ENCODE peak calls at places on chromosomes 3 and 15, in nine cellular contexts. O is fibroblast of the aortic adventitia, C is spleen, W is HFF-Myc, K is upper lobe of right lung, X is adrenal gland, J is thoracic aorta, P is esophagus squamous epithelium, Y is colonic mucosa. Z is an unnamed sample.

GRCh38 chr15:67967871-67968423 is 86.2 kb upstream of the PIAS1 start:
- DNase-seq in O (peak), C (peak), W (no peak), K (peak), X (peak), J (peak), P (no peak), Y (peak), Z (no peak)

GRCh38 chr3:184710870-184711365 is 946 bp downstream of the MAGEF1 start:
- DNase-seq in O (peak), C (no peak), W (no peak), K (no peak), X (peak), J (no peak), P (no peak), Y (peak), Z (no peak)

GRCh38 chr15:43133429-43134156 is at the start of gene TMEM62:
- DNase-seq in O (peak), C (peak), W (peak), K (peak), X (peak), J (peak), P (peak), Y (peak), Z (peak)

GRCh38 chr15:63405159-63405558 is 23.5 kb upstream of the CA12 start:
- DNase-seq in O (no peak), C (no peak), W (no peak), K (no peak), X (no peak), J (no peak), P (no peak), Y (no peak), Z (no peak)

GRCh38 chr3:183094711-183095110 is 4.6 kb downstream of the MCCC1 start:
- DNase-seq in O (no peak), C (no peak), W (no peak), K (no peak), X (no peak), J (no peak), P (no peak), Y (no peak), Z (peak)

GRCh38 chr15:72306211-72306785 is 13.7 kb downstream of the CELF6 start:
- DNase-seq in O (peak), C (no peak), W (no peak), K (no peak), X (no peak), J (no peak), P (no peak), Y (no peak), Z (no peak)

GRCh38 chr3:109336272-109336957 is 931 bp downstream of the DPPA4 start:
- DNase-seq in O (peak), C (no peak), W (no peak), K (no peak), X (no peak), J (no peak), P (no peak), Y (no peak), Z (no peak)

GRCh38 chr15:86444527-86444926 is 364.9 kb downstream of the AGBL1 start:
- DNase-seq in O (no peak), C (no peak), W (no peak), K (no peak), X (no peak), J (no peak), P (no peak), Y (no peak), Z (no peak)

GRCh38 chr3:69838696-69839515 is 99.6 kb downstream of the MITF start:
- DNase-seq in O (no peak), C (no peak), W (no peak), K (no peak), X (no peak), J (no peak), P (no peak), Y (no peak), Z (no peak)

GRCh38 chr15:58340176-58340575 is 91.6 kb upstream of the LIPC start:
- DNase-seq in O (peak), C (no peak), W (no peak), K (no peak), X (no peak), J (no peak), P (no peak), Y (no peak), Z (no peak)

GRCh38 chr3:105827959-105828358 is 40.9 kb downstream of the CBLB start:
- DNase-seq in O (peak), C (no peak), W (peak), K (no peak), X (peak), J (no peak), P (no peak), Y (peak), Z (no peak)

GRCh38 chr3:138271189-138271794 is 58.4 kb downstream of the NME9 start:
- DNase-seq in O (no peak), C (no peak), W (no peak), K (no peak), X (no peak), J (no peak), P (no peak), Y (no peak), Z (no peak)

GRCh38 chr15:40506964-40507571 is 36.3 kb downstream of the CHST14 start:
- DNase-seq in O (peak), C (peak), W (no peak), K (peak), X (peak), J (no peak), P (no peak), Y (peak), Z (no peak)

GRCh38 chr3:154956815-154957214 is 123.3 kb upstream of the MME start:
- DNase-seq in O (peak), C (no peak), W (no peak), K (no peak), X (no peak), J (no peak), P (no peak), Y (no peak), Z (no peak)

GRCh38 chr3:125960456-125961288 is 8.3 kb upstream of the ROPN1B start:
- DNase-seq in O (no peak), C (no peak), W (no peak), K (peak), X (no peak), J (no peak), P (no peak), Y (no peak), Z (no peak)

GRCh38 chr3:125959317-125960065 is 9.5 kb upstream of the ROPN1B start:
- DNase-seq in O (no peak), C (no peak), W (no peak), K (peak), X (no peak), J (no peak), P (no peak), Y (no peak), Z (no peak)

GRCh38 chr3:125957674-125958510 is 11.1 kb upstream of the ROPN1B start:
- DNase-seq in O (no peak), C (no peak), W (no peak), K (no peak), X (no peak), J (no peak), P (no peak), Y (no peak), Z (no peak)

GRCh38 chr3:125960066-125960424 is 8.9 kb upstream of the ROPN1B start:
- DNase-seq in O (no peak), C (no peak), W (no peak), K (no peak), X (no peak), J (no peak), P (no peak), Y (no peak), Z (no peak)

GRCh38 chr3:125958511-125959316 is 10.3 kb upstream of the ROPN1B start:
- DNase-seq in O (no peak), C (no peak), W (no peak), K (peak), X (no peak), J (no peak), P (no peak), Y (no peak), Z (no peak)
- H3K4me3 ChIP-seq in O (no peak), C (peak), W (no peak), K (no peak), X (no peak), J (no peak), P (peak), Y (no peak), Z (no peak)

DNA sequence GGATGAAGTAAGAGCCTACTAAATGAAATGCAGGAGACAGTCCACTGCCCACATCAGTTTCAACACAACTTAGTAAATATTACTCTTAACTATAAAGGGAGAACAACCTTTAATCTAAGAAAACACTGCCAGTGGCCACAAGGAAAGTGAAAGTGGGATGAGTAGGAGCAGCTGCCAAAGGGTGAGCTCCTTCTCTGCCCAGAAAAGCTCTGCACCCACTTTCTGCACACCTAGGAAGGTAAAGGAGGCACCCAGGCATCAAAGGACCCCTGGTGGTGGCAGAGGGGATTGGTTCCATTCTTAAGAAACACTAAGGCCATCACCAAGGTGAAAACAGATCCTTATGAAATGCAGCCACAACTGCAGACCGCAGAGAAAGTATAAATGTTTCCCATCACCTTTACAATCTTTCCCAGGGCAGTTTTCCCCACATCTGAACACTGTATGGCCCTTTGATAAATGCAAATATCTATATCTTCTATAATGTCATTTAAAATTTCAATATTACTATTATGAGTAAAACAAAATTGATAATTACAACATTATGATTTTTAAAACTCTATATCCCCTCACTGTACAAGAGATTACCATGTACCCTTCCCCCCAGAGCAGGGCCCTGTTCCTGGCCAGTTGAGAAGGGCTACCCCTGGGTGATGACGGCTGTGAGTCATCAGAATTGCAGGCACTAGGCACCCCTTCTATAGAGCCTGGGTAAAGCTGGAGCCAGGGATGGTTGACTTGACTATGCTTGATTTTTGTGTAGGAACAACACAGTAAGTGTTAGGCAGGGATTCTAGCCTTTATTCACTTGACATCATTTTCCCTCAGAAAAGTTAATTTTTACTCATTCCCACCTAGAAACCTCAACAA is 92.0 kb downstream of the SNRK start:
- DNase-seq in O (peak), C (peak), W (no peak), K (no peak), X (no peak), J (no peak), P (no peak), Y (peak), Z (no peak)
- TF ChIP-seq CTCF in O (peak), C (peak), W (peak), K (peak), X (peak), J (peak), P (peak), Y (peak), Z (peak)

GRCh38 chr3:51942603-51943450 is 664 bp downstream of the PARP3 start:
- DNase-seq in O (peak), C (peak), W (no peak), K (peak), X (peak), J (no peak), P (no peak), Y (peak), Z (no peak)

GRCh38 chr3:51940648-51941421 is 869 bp downstream of the RRP9 start:
- DNase-seq in O (peak), C (peak), W (no peak), K (peak), X (no peak), J (no peak), P (no peak), Y (peak), Z (no peak)

GRCh38 chr3:51941447-51941797 is 282 bp downstream of the RRP9 start:
- DNase-seq in O (no peak), C (no peak), W (no peak), K (no peak), X (no peak), J (no peak), P (no peak), Y (no peak), Z (no peak)

GRCh38 chr3:51943451-51944391 is 1.6 kb downstream of the PARP3 start:
- DNase-seq in O (no peak), C (peak), W (no peak), K (peak), X (no peak), J (no peak), P (no peak), Y (no peak), Z (no peak)

GRCh38 chr3:51941798-51942602 is at the start of the genes PARP3 and RRP9:
- DNase-seq in O (peak), C (peak), W (peak), K (peak), X (peak), J (peak), P (peak), Y (peak), Z (peak)
- H3K4me3 ChIP-seq in O (peak), C (peak), W (peak), K (peak), X (peak), J (peak), P (peak), Y (peak), Z (peak)

GRCh38 chr3:190701096-190701532 is 161.4 kb downstream of the GMNC start:
- DNase-seq in O (peak), C (no peak), W (peak), K (no peak), X (peak), J (no peak), P (no peak), Y (peak), Z (peak)
- TF ChIP-seq CTCF in O (peak), C (peak), W (peak), K (peak), X (peak), J (peak), P (peak), Y (peak), Z (peak)

GRCh38 chr3:196640501-196640968 is 1.0 kb downstream of the NRROS start:
- DNase-seq in O (no peak), C (no peak), W (no peak), K (peak), X (no peak), J (no peak), P (no peak), Y (no peak), Z (no peak)
- H3K4me3 ChIP-seq in O (no peak), C (peak), W (peak), K (peak), X (peak), J (peak), P (peak), Y (peak), Z (no peak)

DNA sequence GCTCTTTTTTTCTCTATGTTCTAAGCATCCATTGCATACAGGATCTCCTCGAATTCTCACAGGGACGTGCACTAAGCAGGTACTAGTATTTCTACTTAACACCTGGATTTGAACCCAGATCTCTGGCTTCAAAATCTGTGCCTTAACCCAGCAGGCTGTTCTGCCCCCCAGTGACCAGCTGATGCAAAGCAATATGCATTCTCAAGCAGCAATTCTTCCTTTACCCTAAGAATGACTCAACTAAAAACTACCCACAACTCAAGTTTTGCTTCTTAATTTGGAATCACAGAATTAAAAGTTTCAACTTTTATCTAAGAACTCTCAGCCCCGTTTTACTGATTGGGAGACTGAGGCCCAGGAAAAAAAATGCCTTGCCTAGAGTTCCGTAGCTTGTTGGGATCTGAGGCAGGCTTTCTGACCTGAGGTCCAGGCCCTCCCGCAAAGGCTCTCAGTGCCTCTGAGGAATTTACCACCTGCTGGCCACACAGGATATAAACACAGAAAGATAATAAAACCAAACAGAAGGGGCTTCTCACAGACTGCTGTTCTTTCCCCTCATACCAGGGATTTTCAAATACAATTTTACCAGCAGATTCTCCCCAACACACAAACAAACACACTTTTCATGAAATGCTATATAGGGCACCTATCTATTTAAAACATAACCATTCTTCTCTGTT is 115.4 kb upstream of the RAD18 start:
- DNase-seq in O (no peak), C (no peak), W (no peak), K (no peak), X (no peak), J (no peak), P (no peak), Y (no peak), Z (no peak)
- TF ChIP-seq CTCF in O (no peak), C (no peak), W (no peak), K (no peak), X (no peak), J (peak), P (no peak), Y (no peak), Z (no peak)

GRCh38 chr3:127762787-127763105 is 59.6 kb downstream of the MGLL start:
- DNase-seq in O (no peak), C (peak), W (no peak), K (no peak), X (no peak), J (no peak), P (no peak), Y (no peak), Z (no peak)
- H3K4me3 ChIP-seq in O (no peak), C (peak), W (no peak), K (no peak), X (no peak), J (no peak), P (no peak), Y (no peak), Z (no peak)

DNA sequence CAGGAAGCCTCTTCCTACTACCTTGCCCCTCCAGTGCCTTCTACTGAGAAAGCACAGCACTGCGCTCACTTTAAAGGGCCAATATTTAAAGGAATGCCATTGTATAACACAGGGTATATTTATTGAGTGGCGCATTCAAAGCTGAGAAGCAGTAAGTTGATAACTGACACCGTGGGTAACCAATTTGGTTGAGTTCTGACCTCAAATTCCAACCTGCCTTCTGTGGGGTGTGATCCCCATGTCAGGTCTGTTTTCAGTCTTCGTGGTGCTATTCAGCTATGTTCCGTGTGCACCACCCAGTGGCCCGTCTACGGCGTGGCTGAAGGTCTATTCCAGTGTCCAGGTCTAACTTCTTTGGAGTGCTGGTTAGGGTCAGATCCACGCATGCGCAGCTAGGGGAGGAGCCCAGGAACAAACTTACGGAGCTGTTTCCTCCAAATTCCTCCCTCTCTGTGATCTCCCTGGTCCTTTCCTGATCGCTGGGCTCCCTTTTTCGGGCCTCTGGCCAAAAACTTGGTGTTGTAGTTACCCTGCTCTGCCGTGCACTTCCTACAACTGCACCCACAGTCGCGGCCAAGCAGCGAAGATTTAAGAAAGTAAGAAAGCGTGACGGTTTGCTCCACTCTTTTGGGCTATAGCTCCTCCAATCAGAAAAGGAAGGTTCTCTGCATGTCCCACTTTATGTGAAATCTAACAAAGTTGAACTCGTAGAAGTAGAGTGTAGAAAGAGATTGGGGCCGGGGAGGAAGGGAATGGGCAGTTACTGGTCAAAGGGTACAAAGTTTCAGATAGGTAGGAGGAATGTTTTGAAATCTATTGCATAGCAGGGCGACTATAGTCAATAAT is 7.7 kb downstream of the LRRC2 start:
- DNase-seq in O (peak), C (peak), W (peak), K (peak), X (peak), J (no peak), P (no peak), Y (peak), Z (peak)
- TF ChIP-seq CTCF in O (peak), C (peak), W (peak), K (peak), X (peak), J (no peak), P (peak), Y (peak), Z (peak)

GRCh38 chr15:47718474-47719440 is 1.5 kb downstream of the SEMA6D start:
- DNase-seq in O (no peak), C (no peak), W (no peak), K (peak), X (peak), J (no peak), P (no peak), Y (peak), Z (no peak)
- H3K4me3 ChIP-seq in O (peak), C (peak), W (peak), K (peak), X (no peak), J (peak), P (peak), Y (peak), Z (no peak)

Z was measured in LNCaP clone FGC.